ENCODE peak calls at places on chromosome 20, in nine cellular contexts. V, H, M, R, G, D, B, X and P are unnamed samples.

GRCh38 chr20:63542031-63542559 is 4.9 kb upstream of the PTK6 start:
- DNase-seq in M (peak), V (no peak), X (no peak), R (no peak), D (no peak), H (no peak), B (no peak), G (no peak), P (no peak)

GRCh38 chr20:831956-832355 is 1.6 kb upstream of the FAM110A start:
- DNase-seq in B (no peak), V (no peak), G (peak), D (no peak), X (no peak), M (no peak), H (no peak), R (no peak), P (no peak)

GRCh38 chr20:5933802-5934436 is 16.4 kb downstream of the TRMT6 start:
- DNase-seq in B (no peak), M (no peak), G (no peak), D (peak), X (peak), V (no peak), H (no peak), R (no peak), P (peak)

GRCh38 chr20:21166801-21167200 is 40.9 kb downstream of the KIZ start:
- DNase-seq in M (no peak), X (peak), H (no peak), D (no peak), R (no peak), V (no peak), B (no peak), G (no peak), P (no peak)

GRCh38 chr20:4546342-4546741 is 175.4 kb upstream of the PRND start:
- DNase-seq in D (no peak), G (no peak), V (no peak), R (no peak), X (no peak), M (no peak), H (peak), B (no peak), P (no peak)

GRCh38 chr20:49618289-49618688 is 50.4 kb upstream of the PTGIS start:
- DNase-seq in M (no peak), X (no peak), G (no peak), V (no peak), B (no peak), D (no peak), H (no peak), R (no peak), P (no peak)

GRCh38 chr20:41462372-41463161 is 95.9 kb upstream of the EMILIN3 start:
- DNase-seq in V (no peak), D (no peak), X (no peak), G (no peak), M (no peak), H (no peak), R (no peak), B (no peak), P (no peak)

GRCh38 chr20:31785089-31785488 is 34.1 kb upstream of the MYLK2 start:
- DNase-seq in G (no peak), D (no peak), H (no peak), B (no peak), X (no peak), R (no peak), V (no peak), M (no peak), P (no peak)

GRCh38 chr20:20173269-20173668 is 120.9 kb downstream of the CFAP61 start:
- DNase-seq in V (no peak), D (no peak), X (no peak), M (no peak), H (no peak), R (no peak), B (no peak), G (no peak), P (no peak)

GRCh38 chr20:40279390-40279789 is 409.6 kb downstream of the MAFB start:
- DNase-seq in M (no peak), R (no peak), D (peak), X (no peak), V (peak), G (peak), H (no peak), B (no peak), P (no peak)

GRCh38 chr20:46215913-46216707 is 92.2 kb downstream of the CDH22 start:
- DNase-seq in R (no peak), G (peak), B (no peak), M (no peak), D (peak), H (peak), X (no peak), V (no peak), P (peak)

GRCh38 chr20:58306421-58307261 is 2.9 kb upstream of the RAB22A start:
- DNase-seq in X (peak), V (no peak), R (peak), D (no peak), B (peak), M (no peak), G (peak), H (no peak), P (no peak)
- H3K27ac ChIP-seq in X (peak), V (no peak), R (peak), D (no peak), B (peak), M (no peak), G (no peak), H (no peak), P (no peak)

GRCh38 chr20:62126141-62126540 is 3.9 kb downstream of the LSM14B start:
- DNase-seq in V (no peak), X (no peak), D (no peak), H (no peak), G (no peak), R (no peak), M (no peak), B (no peak), P (no peak)

GRCh38 chr20:62121776-62122658 is at the start of gene LSM14B:
- DNase-seq in M (peak), D (peak), G (peak), R (peak), X (peak), H (peak), V (peak), B (peak), P (peak)

GRCh38 chr20:62120990-62121775 is 1.1 kb upstream of the LSM14B start:
- DNase-seq in D (peak), M (peak), H (no peak), X (peak), R (no peak), G (peak), B (no peak), V (no peak), P (peak)

GRCh38 chr20:62122659-62123449 is 579 bp downstream of the LSM14B start:
- DNase-seq in D (peak), X (peak), G (peak), M (no peak), R (peak), H (no peak), V (no peak), B (peak), P (peak)

DNA sequence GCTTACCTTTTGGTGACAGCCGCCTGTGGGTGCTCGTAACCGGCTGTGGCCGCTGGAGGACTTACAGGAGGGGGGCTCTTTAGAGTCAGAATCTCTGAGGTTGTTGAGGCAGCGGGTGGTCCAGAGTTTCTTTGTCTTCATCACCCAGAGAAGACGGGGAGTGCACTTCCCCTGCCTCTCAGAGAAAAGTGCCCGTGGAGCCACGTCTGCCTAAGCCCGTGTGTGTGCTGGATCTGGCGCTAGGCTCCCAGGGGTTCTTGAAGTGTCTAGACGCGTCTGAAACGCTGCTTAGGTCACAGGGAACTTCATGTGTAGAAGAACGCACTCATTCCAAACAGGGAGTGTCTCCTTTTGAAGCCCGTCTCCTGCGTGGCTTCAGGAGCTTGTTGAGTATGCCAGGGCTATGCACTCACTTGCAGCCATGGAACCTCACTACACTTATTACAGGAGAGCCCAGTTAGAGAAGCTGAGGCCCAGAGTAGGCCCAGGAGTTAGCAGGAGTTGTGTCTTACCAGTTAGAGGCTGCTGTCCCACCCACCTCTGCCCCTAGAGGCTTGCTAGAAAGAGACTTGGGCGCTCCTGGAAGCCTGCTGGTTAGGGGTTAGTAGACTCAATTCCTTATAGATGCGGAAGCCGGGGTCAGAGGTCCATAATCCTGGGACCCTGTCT is 1.3 kb downstream of the LSM14B start:
- DNase-seq in G (no peak), M (no peak), B (no peak), D (peak), V (no peak), R (no peak), X (no peak), H (no peak), P (peak)
- H3K27ac ChIP-seq in G (no peak), M (peak), B (no peak), D (peak), V (no peak), R (peak), X (peak), H (no peak), P (no peak)

GRCh38 chr20:45044084-45044573 is 56.8 kb downstream of the KCNS1 start:
- DNase-seq in G (no peak), V (peak), H (peak), D (peak), X (peak), M (no peak), R (peak), B (peak), P (peak)
- H3K27ac ChIP-seq in G (no peak), V (no peak), H (no peak), D (no peak), X (peak), M (no peak), R (peak), B (peak), P (no peak)

DNA sequence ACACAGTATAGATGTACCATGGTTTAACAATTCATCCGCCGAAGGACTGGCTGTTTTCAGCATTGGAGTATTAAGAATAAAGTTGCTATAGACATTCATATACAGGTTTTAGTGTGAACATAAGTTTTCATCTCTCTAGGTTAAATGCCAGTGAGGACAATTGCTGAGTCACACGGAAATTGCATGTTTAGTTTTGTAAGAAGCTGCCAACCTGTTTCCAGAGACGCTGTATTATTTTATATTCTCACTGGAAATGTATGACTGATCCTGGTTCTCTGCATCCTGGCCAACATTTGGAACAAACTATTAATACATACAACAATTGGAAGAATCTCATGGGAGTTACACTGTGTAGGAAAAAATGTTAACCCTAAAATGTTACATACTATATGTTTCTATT is 16.7 kb upstream of the TGM6 start:
- DNase-seq in M (no peak), B (no peak), R (no peak), X (no peak), H (no peak), D (no peak), G (no peak), V (no peak), P (no peak)
- H3K27ac ChIP-seq in M (no peak), B (no peak), R (no peak), X (no peak), H (no peak), D (no peak), G (no peak), V (no peak), P (no peak)